ENCODE peak calls at places on chromosomes 16 and 17, in four cellular contexts. O is stomach, R is GM23338, T is K562. X is an unnamed sample.

GRCh38 chr17:37110816-37111215 is 162.1 kb downstream of the AATF start:
- DNase-seq in R (no peak), T (no peak), O (no peak), X (no peak)

GRCh38 chr16:5448798-5449197 is 351.2 kb upstream of the EEF2KMT start:
- DNase-seq in R (no peak), O (no peak), T (no peak), X (no peak)

GRCh38 chr16:9978160-9978725 is 204.0 kb downstream of the GRIN2A start:
- DNase-seq in T (no peak), R (no peak), O (no peak), X (no peak)

GRCh38 chr17:67652433-67652832 is 65.3 kb upstream of the NOL11 start:
- DNase-seq in T (no peak), O (no peak), R (no peak), X (no peak)

GRCh38 chr16:29916979-29917378 is 9.0 kb downstream of the KCTD13 start:
- DNase-seq in R (no peak), O (no peak), T (no peak), X (no peak)

GRCh38 chr17:28366605-28367004 is 1.6 kb upstream of the SEBOX start:
- DNase-seq in R (peak; percentile 39), T (peak; percentile 36), O (no peak), X (no peak)

GRCh38 chr16:49437344-49437743 is 63.7 kb downstream of the C16orf78 start:
- DNase-seq in O (no peak), T (no peak), R (no peak), X (no peak)

GRCh38 chr16:7107436-7107835 is 225.2 kb upstream of the RBFOX1 start:
- DNase-seq in T (no peak), O (no peak), R (no peak), X (no peak)

GRCh38 chr17:2054262-2054739 is 602 bp upstream of the HIC1 start:
- DNase-seq in O (no peak), T (no peak), R (peak; percentile 57), X (no peak)

GRCh38 chr16:67542464-67542863 is 13.8 kb downstream of the RIPOR1 start:
- DNase-seq in O (peak; percentile 40), T (peak; percentile 90), R (peak; percentile 32), X (peak; percentile 55)

GRCh38 chr16:89200124-89200849 is at the start of gene SLC22A31:
- DNase-seq in T (no peak), R (peak; percentile 63), O (no peak), X (no peak)

GRCh38 chr17:60713619-60714018 is 36.0 kb downstream of the BCAS3 start:
- DNase-seq in O (no peak), R (no peak), T (no peak), X (no peak)

GRCh38 chr17:68097161-68097805 is 61.7 kb downstream of the KPNA2 start:
- DNase-seq in O (no peak), R (no peak), T (no peak), X (no peak)

GRCh38 chr16:72823961-72824490 is 223.9 kb downstream of the ZFHX3 start:
- DNase-seq in T (no peak), R (no peak), O (no peak), X (no peak)

GRCh38 chr16:30740364-30741251 is 7.6 kb upstream of the PHKG2 start:
- DNase-seq in R (peak; percentile 72), O (peak; percentile 95), T (peak; percentile 61), X (peak; percentile 92)

GRCh38 chr17:79340286-79340685 is 265.7 kb downstream of the ENGASE start:
- DNase-seq in T (no peak), R (no peak), O (no peak), X (peak; percentile 44)

GRCh38 chr17:77316651-77317050 is 175.9 kb downstream of the SEC14L1 start:
- DNase-seq in T (no peak), R (no peak), O (no peak), X (peak; percentile 4)

GRCh38 chr16:68510775-68511174 is 28.3 kb upstream of the ZFP90 start:
- DNase-seq in T (no peak), O (no peak), R (no peak), X (no peak)

GRCh38 chr17:48816774-48817590 is at the start of gene TTLL6:
- DNase-seq in T (peak; percentile 96), O (peak; percentile 92), R (peak; percentile 99), X (peak; percentile 94)

GRCh38 chr17:61454932-61455753 is 2.9 kb downstream of the TBX4 start:
- DNase-seq in R (peak; percentile 70), T (no peak), O (no peak), X (no peak)

GRCh38 chr17:28592260-28592659 is 6.6 kb downstream of the SPAG5 start:
- DNase-seq in O (no peak), T (no peak), R (no peak), X (no peak)

GRCh38 chr17:45574376-45574775 is 83.9 kb upstream of the PLEKHM1 start:
- DNase-seq in R (no peak), T (peak; percentile 4), O (no peak), X (no peak)

GRCh38 chr17:281365-281999 is 71.1 kb downstream of the RPH3AL start:
- DNase-seq in T (no peak), R (no peak), O (no peak), X (no peak)

GRCh38 chr16:11405331-11406176 is 60.3 kb downstream of the RMI2 start:
- DNase-seq in R (peak; percentile 87), T (peak; percentile 65), O (peak; percentile 48), X (peak; percentile 33)

GRCh38 chr17:17760872-17761550 is 75.8 kb downstream of the SREBF1 start:
- DNase-seq in T (no peak), O (no peak), R (no peak), X (no peak)

GRCh38 chr17:64130559-64131001 is 636 bp upstream of the ERN1 start:
- DNase-seq in R (no peak), T (no peak), O (no peak), X (peak; percentile 51)

GRCh38 chr16:49859139-49859947 is 3.4 kb upstream of the ZNF423 start:
- DNase-seq in T (peak; percentile 44), R (peak; percentile 50), O (no peak), X (peak; percentile 67)

GRCh38 chr17:20226814-20227482 is 217.8 kb downstream of the SPECC1 start:
- DNase-seq in T (peak; percentile 80), R (peak; percentile 92), O (peak; percentile 82), X (peak; percentile 81)

GRCh38 chr17:60398227-60398959 is 6.5 kb upstream of the USP32 start:
- DNase-seq in T (no peak), R (no peak), O (no peak), X (no peak)

GRCh38 chr17:29760279-29760721 is 137.6 kb upstream of the CORO6 start:
- DNase-seq in R (peak; percentile 23), O (no peak), T (no peak), X (peak; percentile 29)

GRCh38 chr16:64962786-64963185 is 159.1 kb downstream of the CDH11 start:
- DNase-seq in T (no peak), O (no peak), R (no peak), X (no peak)

GRCh38 chr16:57531253-57531575 is 5.2 kb downstream of the CCDC102A start:
- DNase-seq in R (no peak), O (no peak), T (no peak), X (no peak)

GRCh38 chr16:57528499-57529323 is 7.7 kb downstream of the CCDC102A start:
- DNase-seq in O (peak; percentile 71), T (no peak), R (peak; percentile 98), X (peak; percentile 78)

GRCh38 chr16:57530531-57531252 is 5.7 kb downstream of the CCDC102A start:
- DNase-seq in R (no peak), O (no peak), T (no peak), X (peak; percentile 7)

GRCh38 chr16:57529324-57530103 is 6.9 kb downstream of the CCDC102A start:
- DNase-seq in T (no peak), R (peak; percentile 46), O (no peak), X (peak; percentile 9)

GRCh38 chr16:57530104-57530522 is 6.3 kb downstream of the CCDC102A start:
- DNase-seq in R (no peak), T (no peak), O (no peak), X (peak; percentile 63)
- TF ChIP-seq POLR2AphosphoS5 in R (no peak), T (no peak), O (no peak), X (no peak)

GRCh38 chr17:8844229-8845218 is 22.9 kb downstream of the PIK3R6 start:
- DNase-seq in T (no peak), R (no peak), O (no peak), X (no peak)

GRCh38 chr17:8849311-8850041 is 18.0 kb downstream of the PIK3R6 start:
- DNase-seq in O (no peak), T (no peak), R (no peak), X (no peak)

GRCh38 chr17:8847891-8848290 is 19.6 kb downstream of the PIK3R6 start:
- DNase-seq in R (no peak), O (no peak), T (no peak), X (no peak)

GRCh38 chr17:8843344-8843743 is 24.1 kb downstream of the PIK3R6 start:
- DNase-seq in T (no peak), O (no peak), R (no peak), X (no peak)

DNA sequence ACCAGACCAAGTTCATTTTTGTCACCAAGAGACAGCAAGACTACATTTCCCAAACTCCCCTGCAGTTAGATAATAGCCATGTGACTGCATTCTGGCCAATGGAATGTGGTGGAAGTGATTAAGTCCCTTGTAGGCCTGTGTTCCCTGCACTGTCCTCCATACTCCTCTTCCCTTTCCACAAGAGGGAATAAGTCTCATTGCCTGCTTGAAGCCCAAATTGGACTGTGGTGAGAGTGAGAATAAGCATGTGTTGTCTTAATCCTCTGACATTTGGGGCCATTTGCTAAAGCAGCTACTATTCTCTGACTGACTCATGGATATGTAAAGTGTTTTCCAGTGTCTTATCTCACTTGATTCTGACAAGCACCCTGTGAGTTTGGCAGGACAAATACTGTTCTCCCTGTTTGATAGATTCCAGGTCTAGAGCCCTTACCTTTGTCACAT is 20.7 kb downstream of the PIK3R6 start:
- DNase-seq in R (peak; percentile 82), O (no peak), T (peak; percentile 46), X (no peak)
- TF ChIP-seq POLR2AphosphoS5 in R (peak; percentile 56), O (no peak), T (no peak), X (no peak)

GRCh38 chr17:51946311-51946710 is 212.2 kb downstream of the CA10 start:
- DNase-seq in R (no peak), O (no peak), T (no peak), X (no peak)

GRCh38 chr17:51948128-51948527 is 210.4 kb downstream of the CA10 start:
- DNase-seq in R (no peak), T (no peak), O (no peak), X (peak; percentile 8)

GRCh38 chr17:51951737-51952136 is 206.8 kb downstream of the CA10 start:
- DNase-seq in O (no peak), R (no peak), T (no peak), X (no peak)

GRCh38 chr17:51947160-51947559 is 211.4 kb downstream of the CA10 start:
- DNase-seq in T (no peak), O (no peak), R (no peak), X (peak; percentile 14)
- TF ChIP-seq POLR2AphosphoS5 in T (no peak), O (no peak), R (no peak), X (no peak)

GRCh38 chr17:10094806-10095205 is 103.6 kb downstream of the GAS7 start:
- DNase-seq in O (no peak), T (no peak), R (no peak), X (no peak)
- TF ChIP-seq POLR2AphosphoS5 in O (no peak), T (no peak), R (no peak), X (peak; percentile 4)

DNA sequence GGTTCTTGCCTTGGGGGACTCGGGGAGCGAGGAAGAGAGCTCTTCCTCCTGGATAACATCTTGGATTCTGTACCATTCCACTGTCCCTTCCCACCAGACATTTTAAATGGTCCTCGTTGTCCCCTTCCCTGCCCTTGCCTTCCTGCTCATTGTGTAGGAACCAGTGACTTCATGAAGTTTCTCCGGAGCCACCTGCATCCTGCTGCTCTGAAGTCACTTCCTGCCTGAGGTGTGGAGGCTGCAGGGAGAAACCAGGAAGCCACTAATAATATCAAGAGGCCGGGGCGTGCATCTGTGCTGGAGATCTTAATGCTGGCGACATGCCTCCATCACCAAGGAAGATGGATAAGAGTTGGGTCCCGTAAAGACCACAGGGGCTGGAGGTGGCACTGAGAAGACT is 6.2 kb upstream of the SLC16A13 start:
- DNase-seq in T (no peak), R (no peak), O (no peak), X (peak; percentile 35)
- TF ChIP-seq POLR2AphosphoS5 in T (no peak), R (no peak), O (peak; percentile 24), X (no peak)